ENCODE peak calls at places on chromosomes 7 and 10, in six cellular contexts. L is CD8-positive, alpha-beta T cell; K is fibroblast of pulmonary artery; Q is osteoblast; O is IMR-90; F is endothelial cell of umbilical vein. G is an unnamed sample.

GRCh38 chr10:43262043-43262901 is 4.6 kb downstream of the RASGEF1A start:
- DNase-seq in L (no peak), K (no peak), Q (peak), O (no peak), F (no peak), G (no peak)

GRCh38 chr7:69696686-69697685 is 98.7 kb downstream of the AUTS2 start:
- DNase-seq in L (no peak), K (no peak), Q (no peak), O (no peak), F (no peak), G (no peak)

GRCh38 chr7:134669845-134670373 is 23.3 kb downstream of the BPGM start:
- DNase-seq in L (peak), K (peak), Q (no peak), O (peak), F (peak), G (peak)

GRCh38 chr10:99444676-99445075 is 14.3 kb upstream of the GOT1 start:
- DNase-seq in L (no peak), K (no peak), Q (no peak), O (no peak), F (no peak), G (no peak)

GRCh38 chr7:130708766-130709165 is 22.4 kb upstream of the TSGA13 start:
- DNase-seq in L (no peak), K (no peak), Q (no peak), O (no peak), F (no peak), G (no peak)

GRCh38 chr7:50640256-50640655 is 75.1 kb upstream of the DDC start:
- DNase-seq in L (no peak), K (no peak), Q (no peak), O (no peak), F (no peak), G (no peak)

GRCh38 chr7:104983620-104984539 is 30.1 kb upstream of the KMT2E start:
- DNase-seq in L (peak), K (peak), Q (peak), O (peak), F (peak), G (peak)

GRCh38 chr7:105906690-105907089 is 30.3 kb upstream of the ATXN7L1 start:
- DNase-seq in L (no peak), K (peak), Q (no peak), O (peak), F (no peak), G (no peak)

GRCh38 chr10:7551289-7551688 is 115.5 kb downstream of the ITIH5 start:
- DNase-seq in L (no peak), K (no peak), Q (no peak), O (no peak), F (no peak), G (no peak)

GRCh38 chr7:80488851-80489370 is 23.0 kb downstream of the GNAT3 start:
- DNase-seq in L (no peak), K (no peak), Q (no peak), O (peak), F (no peak), G (no peak)

GRCh38 chr10:49759787-49760551 is 2.2 kb downstream of the OGDHL start:
- DNase-seq in L (no peak), K (no peak), Q (no peak), O (no peak), F (no peak), G (no peak)

GRCh38 chr7:22270371-22270770 is 86.6 kb downstream of the RAPGEF5 start:
- DNase-seq in L (no peak), K (peak), Q (no peak), O (no peak), F (peak), G (no peak)

GRCh38 chr7:2034291-2035201 is 198.2 kb downstream of the MAD1L1 start:
- DNase-seq in L (no peak), K (no peak), Q (peak), O (no peak), F (no peak), G (no peak)

GRCh38 chr10:69486922-69487730 is 35.9 kb downstream of the TSPAN15 start:
- DNase-seq in L (no peak), K (no peak), Q (peak), O (no peak), F (no peak), G (no peak)

DNA sequence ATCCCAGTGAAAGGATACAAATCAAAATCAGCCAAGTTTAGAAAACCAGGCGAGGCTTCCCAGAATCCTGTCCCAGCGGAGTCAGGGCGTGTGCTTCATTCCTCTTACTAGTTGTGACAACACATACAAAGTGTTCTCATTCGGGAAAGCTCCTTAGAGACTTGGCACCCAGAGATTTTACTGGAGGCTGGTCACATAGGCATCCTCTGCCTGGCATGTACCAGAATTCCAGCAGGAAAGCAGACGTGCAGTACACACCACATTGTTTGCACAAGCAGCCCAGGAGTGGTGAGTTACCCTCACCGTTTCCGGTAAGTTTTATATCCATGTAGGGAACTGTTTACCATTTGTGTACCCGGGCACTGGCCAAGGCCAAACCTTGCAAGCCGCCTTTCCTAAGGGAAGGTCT is 34.9 kb downstream of the MMRN2 start:
- DNase-seq in L (no peak), K (no peak), Q (no peak), O (no peak), F (no peak), G (no peak)
- TF ChIP-seq CTCF in L (no peak), K (no peak), Q (no peak), O (no peak), F (no peak), G (no peak)

GRCh38 chr7:111835066-111835465 is 272.8 kb upstream of the IMMP2L start:
- DNase-seq in L (no peak), K (peak), Q (no peak), O (peak), F (peak), G (peak)
- H3K4me3 ChIP-seq in L (no peak), K (no peak), Q (no peak), O (no peak), F (no peak), G (no peak)

GRCh38 chr10:83963446-83963845 is 175.9 kb upstream of the GHITM start:
- DNase-seq in L (no peak), K (no peak), Q (peak), O (no peak), F (no peak), G (no peak)

GRCh38 chr10:83961620-83962019 is 177.7 kb upstream of the GHITM start:
- DNase-seq in L (no peak), K (no peak), Q (no peak), O (no peak), F (no peak), G (no peak)

GRCh38 chr10:83968052-83968451 is 171.3 kb upstream of the GHITM start:
- DNase-seq in L (no peak), K (no peak), Q (no peak), O (no peak), F (no peak), G (no peak)

GRCh38 chr10:83960125-83960524 is 179.2 kb upstream of the GHITM start:
- DNase-seq in L (no peak), K (no peak), Q (no peak), O (no peak), F (no peak), G (no peak)

GRCh38 chr10:83965473-83965872 is 173.8 kb upstream of the GHITM start:
- DNase-seq in L (no peak), K (no peak), Q (no peak), O (no peak), F (no peak), G (no peak)
- TF ChIP-seq CTCF in L (no peak), K (no peak), Q (no peak), O (no peak), F (no peak), G (no peak)

DNA sequence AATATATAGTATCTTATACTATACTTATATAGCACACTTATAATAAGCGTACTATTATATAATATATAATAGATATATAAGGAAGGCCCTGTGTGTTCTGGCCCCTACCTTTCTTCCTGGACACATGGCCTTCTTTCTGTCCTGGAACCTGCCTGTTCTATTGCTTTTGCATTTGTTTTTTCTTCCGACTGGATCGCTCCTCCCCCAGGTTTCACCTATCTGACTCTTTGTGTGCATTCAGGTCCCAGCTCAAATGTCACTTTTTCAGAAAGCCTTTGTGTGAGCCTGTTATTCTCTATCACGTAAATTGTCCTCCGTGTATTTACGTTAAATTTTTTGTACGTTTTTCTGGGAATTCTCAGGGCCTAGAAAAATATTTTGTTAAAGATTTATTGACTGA is 2.9 kb upstream of the TRIM8 start:
- DNase-seq in L (no peak), K (no peak), Q (peak), O (no peak), F (no peak), G (no peak)
- H3K4me3 ChIP-seq in L (peak), K (peak), Q (peak), O (no peak), F (peak), G (no peak)

GRCh38 chr7:40706829-40707228 is 572.0 kb downstream of the SUGCT start:
- DNase-seq in L (no peak), K (no peak), Q (no peak), O (no peak), F (no peak), G (no peak)

GRCh38 chr7:40700653-40701475 is 566.1 kb downstream of the SUGCT start:
- DNase-seq in L (no peak), K (peak), Q (peak), O (peak), F (no peak), G (no peak)

GRCh38 chr7:40709077-40709964 is 574.5 kb downstream of the SUGCT start:
- DNase-seq in L (no peak), K (peak), Q (no peak), O (no peak), F (no peak), G (no peak)

GRCh38 chr7:40701836-40702551 is 567.2 kb downstream of the SUGCT start:
- DNase-seq in L (no peak), K (no peak), Q (no peak), O (no peak), F (no peak), G (no peak)

DNA sequence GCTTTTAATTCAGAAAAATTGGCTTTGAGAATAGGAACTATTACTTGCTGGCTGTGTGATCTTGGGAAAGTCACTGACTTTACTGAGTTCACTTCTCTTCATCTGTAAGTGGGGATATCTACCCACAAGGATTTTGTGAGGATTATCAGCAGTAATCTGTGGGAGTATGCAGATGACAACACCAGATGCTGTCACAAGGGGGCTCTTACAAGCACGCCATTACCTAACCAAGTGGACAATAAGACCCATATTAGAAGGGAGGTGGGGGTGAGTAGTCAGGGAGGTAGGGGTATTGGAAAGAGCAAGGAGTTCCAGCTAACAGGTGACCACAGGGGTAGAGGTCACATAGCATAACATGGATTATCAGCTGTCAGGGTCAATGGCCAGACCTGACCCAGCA is 569.4 kb downstream of the SUGCT start:
- DNase-seq in L (no peak), K (no peak), Q (no peak), O (no peak), F (no peak), G (no peak)
- TF ChIP-seq CTCF in L (no peak), K (no peak), Q (no peak), O (no peak), F (peak), G (peak)

G was measured in choroid plexus epithelial cell.